ENCODE peak calls at places on chromosomes 16 and 17, in four cellular contexts. One of them, this sample, is unnamed.

GRCh38 chr16:84957192-84957591 is 54.1 kb downstream of the ZDHHC7 start:
- DNase-seq in spleen: no peak
- DNase-seq in adrenal gland: no peak
- DNase-seq in stomach: no peak
- DNase-seq in this sample: no peak

GRCh38 chr16:48014349-48015135 is 141.3 kb downstream of the ABCC12 start:
- DNase-seq in spleen: no peak
- DNase-seq in adrenal gland: no peak
- DNase-seq in stomach: no peak
- DNase-seq in this sample: no peak

GRCh38 chr16:79154081-79154480 is 446.5 kb downstream of the MAF start:
- DNase-seq in spleen: no peak
- DNase-seq in adrenal gland: no peak
- DNase-seq in stomach: no peak
- DNase-seq in this sample: no peak

GRCh38 chr17:40452074-40452787 is 9.0 kb downstream of the IGFBP4 start:
- DNase-seq in spleen: no peak
- DNase-seq in adrenal gland: peak; percentile 89
- DNase-seq in stomach: no peak
- DNase-seq in this sample: no peak

GRCh38 chr17:40104570-40105471 is 4.4 kb upstream of the NR1D1 start:
- DNase-seq in spleen: no peak
- DNase-seq in adrenal gland: no peak
- DNase-seq in stomach: no peak
- DNase-seq in this sample: no peak

GRCh38 chr17:66667491-66668030 is 167.4 kb upstream of the CACNG5 start:
- DNase-seq in spleen: no peak
- DNase-seq in adrenal gland: no peak
- DNase-seq in stomach: no peak
- DNase-seq in this sample: no peak

GRCh38 chr17:61403846-61404701 is 4.4 kb downstream of the TBX2 start:
- DNase-seq in spleen: peak; percentile 68
- DNase-seq in adrenal gland: no peak
- DNase-seq in stomach: no peak
- DNase-seq in this sample: peak; percentile 53

GRCh38 chr16:60107467-60107866 is 1373.4 kb upstream of the GOT2 start:
- DNase-seq in spleen: no peak
- DNase-seq in adrenal gland: no peak
- DNase-seq in stomach: no peak
- DNase-seq in this sample: no peak

DNA sequence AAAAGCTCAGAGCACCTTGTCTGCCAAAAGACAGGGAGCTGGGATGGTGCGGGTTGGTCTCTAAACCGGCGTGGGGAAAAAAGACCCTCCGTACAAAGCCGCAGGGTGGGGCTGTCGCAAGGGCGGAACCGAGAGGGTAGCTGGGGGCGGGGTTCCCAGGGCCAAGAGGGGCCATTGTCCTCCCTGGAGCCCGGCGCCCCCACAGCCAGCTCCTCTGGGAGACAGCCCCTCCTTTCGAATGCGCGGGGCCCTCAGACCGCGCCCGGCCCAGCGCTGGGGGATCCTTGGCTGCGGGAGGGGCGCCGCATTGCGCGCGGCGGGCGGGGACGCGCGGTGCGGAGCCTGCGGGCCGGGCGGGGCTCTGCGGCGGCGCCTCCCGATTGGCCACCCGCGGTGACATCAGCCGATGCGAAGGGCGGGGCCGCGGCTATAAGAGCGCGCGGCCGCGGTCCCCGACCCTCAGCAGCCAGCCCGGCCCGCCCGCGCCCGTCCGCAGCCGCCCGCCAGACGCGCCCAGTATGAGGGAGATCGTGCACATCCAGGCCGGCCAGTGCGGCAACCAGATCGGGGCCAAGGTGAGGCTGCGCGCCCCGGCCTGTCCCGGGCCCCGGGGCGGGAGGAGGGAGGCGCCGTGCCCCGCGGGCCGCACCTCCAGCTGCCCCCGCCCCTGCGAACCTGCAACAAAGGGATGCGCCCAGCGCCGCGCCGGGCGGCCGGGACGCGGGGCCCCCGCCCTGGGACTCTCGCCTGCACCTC is at the start of gene TUBB3:
- DNase-seq in spleen: no peak
- DNase-seq in adrenal gland: peak; percentile 80
- DNase-seq in stomach: peak; percentile 69
- DNase-seq in this sample: peak; percentile 50
- TF ChIP-seq POLR2A in spleen: no peak
- TF ChIP-seq POLR2A in adrenal gland: peak; percentile 83
- TF ChIP-seq POLR2A in stomach: no peak
- TF ChIP-seq POLR2A in this sample: peak; percentile 79

GRCh38 chr17:2398655-2399571 is 1.9 kb downstream of the MNT start:
- DNase-seq in spleen: peak; percentile 90
- DNase-seq in adrenal gland: peak; percentile 75
- DNase-seq in stomach: peak; percentile 47
- DNase-seq in this sample: peak; percentile 70
- TF ChIP-seq POLR2A in spleen: no peak
- TF ChIP-seq POLR2A in adrenal gland: peak; percentile 75
- TF ChIP-seq POLR2A in stomach: no peak
- TF ChIP-seq POLR2A in this sample: no peak

GRCh38 chr17:72825218-72825617 is 267.3 kb downstream of the SLC39A11 start:
- DNase-seq in spleen: no peak
- DNase-seq in adrenal gland: no peak
- DNase-seq in stomach: no peak
- DNase-seq in this sample: no peak

GRCh38 chr17:72832306-72832705 is 260.2 kb downstream of the SLC39A11 start:
- DNase-seq in spleen: no peak
- DNase-seq in adrenal gland: no peak
- DNase-seq in stomach: no peak
- DNase-seq in this sample: no peak

GRCh38 chr17:72822358-72823023 is 270.0 kb downstream of the SLC39A11 start:
- DNase-seq in spleen: no peak
- DNase-seq in adrenal gland: no peak
- DNase-seq in stomach: no peak
- DNase-seq in this sample: no peak

GRCh38 chr17:72826602-72827001 is 265.9 kb downstream of the SLC39A11 start:
- DNase-seq in spleen: no peak
- DNase-seq in adrenal gland: no peak
- DNase-seq in stomach: no peak
- DNase-seq in this sample: no peak
- TF ChIP-seq POLR2A in spleen: no peak
- TF ChIP-seq POLR2A in adrenal gland: no peak
- TF ChIP-seq POLR2A in stomach: no peak
- TF ChIP-seq POLR2A in this sample: no peak

GRCh38 chr17:55420067-55420775 is 1.4 kb downstream of the MMD start:
- DNase-seq in spleen: no peak
- DNase-seq in adrenal gland: no peak
- DNase-seq in stomach: peak; percentile 26
- DNase-seq in this sample: no peak

GRCh38 chr17:55423535-55423934 is 1.9 kb upstream of the MMD start:
- DNase-seq in spleen: no peak
- DNase-seq in adrenal gland: no peak
- DNase-seq in stomach: no peak
- DNase-seq in this sample: no peak

GRCh38 chr17:55418369-55419268 is 3.0 kb downstream of the MMD start:
- DNase-seq in spleen: no peak
- DNase-seq in adrenal gland: no peak
- DNase-seq in stomach: no peak
- DNase-seq in this sample: no peak

GRCh38 chr17:55420776-55421178 is 858 bp downstream of the MMD start:
- DNase-seq in spleen: peak; percentile 91
- DNase-seq in adrenal gland: no peak
- DNase-seq in stomach: peak; percentile 41
- DNase-seq in this sample: peak; percentile 69

DNA sequence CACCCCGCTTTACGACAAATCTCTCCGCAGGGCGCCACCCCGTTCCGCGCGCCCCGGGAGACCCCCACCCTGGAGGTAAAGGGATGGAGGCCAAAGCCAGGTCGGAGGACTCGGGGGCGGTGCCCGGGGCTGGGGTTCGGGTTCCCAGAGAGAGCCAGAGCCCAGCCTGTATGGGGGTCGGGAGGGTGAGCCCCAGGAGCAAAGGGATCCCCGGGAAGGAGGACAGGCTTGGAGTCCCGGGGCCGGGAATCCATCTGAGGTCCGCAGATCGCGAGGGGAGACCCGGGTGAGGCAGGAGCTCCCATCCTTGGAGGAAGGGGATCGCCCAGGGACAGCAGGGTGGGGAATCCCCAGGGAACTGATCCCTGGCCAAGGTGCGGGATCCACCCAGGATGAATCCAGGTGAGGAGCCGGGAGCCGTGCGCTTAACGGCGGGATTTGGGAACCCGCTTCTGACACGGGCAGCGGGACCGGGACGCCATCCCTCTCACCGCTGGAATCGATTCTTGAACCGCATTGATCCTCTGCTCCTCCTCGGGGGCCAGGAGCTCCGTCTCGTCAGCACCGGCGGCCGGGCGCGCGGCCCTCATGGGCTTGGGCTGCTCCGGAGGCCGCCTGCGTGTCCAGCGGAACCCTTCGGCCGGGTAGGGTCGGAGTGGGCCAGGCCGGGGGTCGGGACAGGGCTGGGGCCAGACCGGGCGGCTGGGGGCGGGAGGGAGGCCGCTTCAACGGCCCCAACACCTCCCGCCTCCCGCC is at the start of gene MMD:
- DNase-seq in spleen: peak; percentile 90
- DNase-seq in adrenal gland: no peak
- DNase-seq in stomach: no peak
- DNase-seq in this sample: peak; percentile 68
- TF ChIP-seq POLR2A in spleen: no peak
- TF ChIP-seq POLR2A in adrenal gland: peak; percentile 37
- TF ChIP-seq POLR2A in stomach: no peak
- TF ChIP-seq POLR2A in this sample: peak; percentile 84

GRCh38 chr17:82334204-82334621 is 647 bp upstream of the SECTM1 start:
- DNase-seq in spleen: peak; percentile 83
- DNase-seq in adrenal gland: no peak
- DNase-seq in stomach: no peak
- DNase-seq in this sample: peak; percentile 71

GRCh38 chr17:82331345-82331939 is 2.1 kb downstream of the SECTM1 start:
- DNase-seq in spleen: no peak
- DNase-seq in adrenal gland: no peak
- DNase-seq in stomach: no peak
- DNase-seq in this sample: no peak

GRCh38 chr17:82333279-82334171 is at the start of gene SECTM1:
- DNase-seq in spleen: peak; percentile 91
- DNase-seq in adrenal gland: no peak
- DNase-seq in stomach: peak; percentile 60
- DNase-seq in this sample: peak; percentile 60

GRCh38 chr17:82332669-82333278 is 792 bp downstream of the SECTM1 start:
- DNase-seq in spleen: peak; percentile 92
- DNase-seq in adrenal gland: peak; percentile 69
- DNase-seq in stomach: peak; percentile 56
- DNase-seq in this sample: no peak

GRCh38 chr17:82334622-82335394 is 1.2 kb upstream of the SECTM1 start:
- DNase-seq in spleen: peak; percentile 87
- DNase-seq in adrenal gland: no peak
- DNase-seq in stomach: no peak
- DNase-seq in this sample: peak; percentile 73
- TF ChIP-seq POLR2A in spleen: no peak
- TF ChIP-seq POLR2A in adrenal gland: no peak
- TF ChIP-seq POLR2A in stomach: no peak
- TF ChIP-seq POLR2A in this sample: no peak

GRCh38 chr16:2763173-2763572 is 10.7 kb downstream of the SRRM2 start:
- DNase-seq in spleen: peak; percentile 20
- DNase-seq in adrenal gland: no peak
- DNase-seq in stomach: no peak
- DNase-seq in this sample: no peak
- TF ChIP-seq POLR2A in spleen: no peak
- TF ChIP-seq POLR2A in adrenal gland: no peak
- TF ChIP-seq POLR2A in stomach: no peak
- TF ChIP-seq POLR2A in this sample: no peak